ENCODE peak calls at places on chromosomes 12 and 14, in four cellular contexts. U, Y, O and W are unnamed samples.

GRCh38 chr12:18723752-18724151 is 14.1 kb downstream of the PLCZ1 start:
- DNase-seq in U (no peak), Y (no peak), O (no peak), W (no peak)

GRCh38 chr12:71312767-71313375 is 126.7 kb upstream of the LGR5 start:
- DNase-seq in U (no peak), O (no peak), Y (no peak), W (no peak)

GRCh38 chr12:40312982-40313576 is 88.3 kb downstream of the LRRK2 start:
- DNase-seq in Y (no peak), O (peak), U (no peak), W (no peak)

GRCh38 chr12:123109319-123109772 is 41.5 kb downstream of the PITPNM2 start:
- DNase-seq in O (no peak), U (no peak), Y (no peak), W (no peak)

GRCh38 chr14:75132374-75133086 is 5.7 kb upstream of the NEK9 start:
- DNase-seq in Y (peak), O (peak), U (peak), W (peak)

GRCh38 chr14:101557811-101558738 is 3.2 kb upstream of the DIO3 start:
- DNase-seq in Y (no peak), O (peak), U (no peak), W (no peak)

GRCh38 chr12:91630906-91631305 is 448.3 kb upstream of the DCN start:
- DNase-seq in Y (no peak), O (no peak), U (no peak), W (no peak)

GRCh38 chr14:24941719-24942118 is 108.2 kb downstream of the STXBP6 start:
- DNase-seq in Y (no peak), U (no peak), O (no peak), W (no peak)

GRCh38 chr12:3683670-3684069 is 69.2 kb downstream of the CRACR2A start:
- DNase-seq in U (peak), O (no peak), Y (no peak), W (no peak)

GRCh38 chr12:5333096-5333495 is 98.8 kb upstream of the NTF3 start:
- DNase-seq in U (peak), O (no peak), Y (no peak), W (no peak)

GRCh38 chr12:6367969-6368892 is 7.1 kb downstream of the SCNN1A start:
- DNase-seq in U (no peak), O (no peak), Y (no peak), W (no peak)

GRCh38 chr12:52181757-52182156 is 10.1 kb downstream of the KRT80 start:
- DNase-seq in O (no peak), Y (no peak), U (no peak), W (peak)

GRCh38 chr14:27370775-27371174 is 772.9 kb upstream of the NOVA1 start:
- DNase-seq in O (no peak), Y (no peak), U (no peak), W (no peak)

GRCh38 chr14:92108345-92109254 is 2.2 kb upstream of the ATXN3 start:
- DNase-seq in Y (no peak), U (no peak), O (peak), W (no peak)

GRCh38 chr12:42447371-42447786 is 121.4 kb downstream of the PPHLN1 start:
- DNase-seq in O (no peak), Y (no peak), U (no peak), W (no peak)

GRCh38 chr14:81516941-81517797 is 16.5 kb downstream of the SEL1L start:
- DNase-seq in U (no peak), Y (no peak), O (peak), W (no peak)

GRCh38 chr14:43438056-43438455 is 1069.0 kb downstream of the FSCB start:
- DNase-seq in Y (no peak), O (no peak), U (no peak), W (no peak)

DNA sequence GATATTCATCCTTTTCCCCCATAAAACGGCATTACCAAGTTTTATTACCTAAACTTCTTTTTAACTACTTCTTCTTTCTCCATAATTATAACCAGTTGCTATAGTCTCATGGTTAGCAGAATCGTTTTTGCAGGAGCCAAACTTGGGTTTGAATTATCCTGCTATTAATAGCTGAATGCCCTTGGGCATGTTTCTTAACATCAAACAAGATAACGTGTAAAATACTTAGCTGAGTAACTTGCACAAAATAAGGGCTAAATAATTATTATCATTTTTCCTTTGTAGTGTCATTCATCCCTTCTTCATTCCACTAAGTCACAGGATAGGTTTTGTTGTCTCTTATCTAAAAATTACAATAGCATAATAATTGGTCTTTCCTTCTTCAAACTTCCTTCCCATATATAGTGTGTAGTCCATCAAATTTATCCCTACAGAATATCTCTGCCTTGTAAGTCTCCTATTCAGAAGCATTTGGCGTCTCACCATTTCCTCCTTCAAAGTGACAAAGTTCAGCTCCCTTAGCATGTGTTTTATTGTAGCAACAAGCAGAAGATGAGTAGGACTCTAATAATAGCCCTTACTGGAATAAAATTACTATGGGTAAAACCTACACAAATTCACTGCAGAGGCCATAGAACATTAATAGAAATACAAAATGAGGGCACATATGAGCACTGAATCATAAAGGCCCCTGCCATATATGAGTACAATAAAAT is 63.8 kb downstream of the FAR2 start:
- DNase-seq in Y (no peak), U (no peak), O (no peak), W (no peak)
- TF ChIP-seq FOXK2 in Y (no peak), U (no peak), O (no peak), W (no peak)

GRCh38 chr12:58907326-58907855 is 12.9 kb downstream of the LRIG3 start:
- DNase-seq in Y (no peak), U (no peak), O (no peak), W (no peak)
- TF ChIP-seq FOXK2 in Y (no peak), U (no peak), O (no peak), W (no peak)

GRCh38 chr12:12717586-12718381 is 616 bp downstream of the CDKN1B start:
- DNase-seq in O (no peak), Y (no peak), U (no peak), W (no peak)
- TF ChIP-seq FOXK2 in O (no peak), Y (no peak), U (no peak), W (no peak)

GRCh38 chr12:120043421-120043820 is 54.4 kb downstream of the BICDL1 start:
- DNase-seq in O (no peak), U (no peak), Y (no peak), W (no peak)

GRCh38 chr12:120049426-120049825 is 60.4 kb downstream of the BICDL1 start:
- DNase-seq in O (no peak), Y (no peak), U (no peak), W (no peak)

GRCh38 chr12:120047072-120047471 is 58.0 kb downstream of the BICDL1 start:
- DNase-seq in U (no peak), O (peak), Y (no peak), W (no peak)

GRCh38 chr12:120051535-120051934 is 62.5 kb downstream of the BICDL1 start:
- DNase-seq in Y (no peak), O (no peak), U (no peak), W (no peak)

GRCh38 chr12:120048258-120048657 is 59.2 kb downstream of the BICDL1 start:
- DNase-seq in U (no peak), O (no peak), Y (no peak), W (no peak)
- TF ChIP-seq FOXK2 in U (no peak), O (no peak), Y (no peak), W (no peak)

DNA sequence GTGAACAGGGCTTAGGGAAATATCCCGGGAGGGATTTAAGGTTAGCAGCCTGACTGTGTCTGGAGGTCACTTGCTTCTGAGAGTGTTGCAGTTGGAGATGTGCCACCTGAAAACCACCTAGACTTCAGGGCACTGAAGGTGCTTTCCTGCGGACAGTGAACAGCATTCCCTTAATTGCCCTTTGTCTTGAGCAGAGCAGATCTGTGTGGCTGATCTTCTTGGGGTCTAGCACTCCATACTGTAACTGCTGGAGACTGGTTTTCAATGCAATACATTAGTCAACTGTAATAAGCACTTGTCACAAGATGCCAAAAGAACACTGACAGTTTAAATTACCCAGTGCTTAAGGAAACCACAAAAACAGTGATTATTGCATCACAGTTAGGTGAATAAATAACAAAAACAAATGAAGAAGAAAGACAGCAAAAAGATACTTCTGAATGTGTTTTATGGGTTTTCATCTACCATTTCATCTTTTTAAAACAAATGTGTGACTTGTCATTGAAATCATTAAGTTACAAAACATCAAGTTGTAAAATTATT is 111.8 kb downstream of the PRIMA1 start:
- DNase-seq in U (no peak), Y (no peak), O (no peak), W (no peak)
- TF ChIP-seq FOXK2 in U (no peak), Y (no peak), O (no peak), W (no peak)

GRCh38 chr12:121278450-121279375 is 17.8 kb downstream of the CAMKK2 start:
- DNase-seq in Y (no peak), U (peak), O (no peak), W (no peak)
- TF ChIP-seq FOXK2 in Y (no peak), U (no peak), O (no peak), W (no peak)

GRCh38 chr12:2374092-2374740 is 321.4 kb downstream of the CACNA1C start:
- DNase-seq in O (no peak), U (no peak), Y (no peak), W (no peak)
- TF ChIP-seq FOXK2 in O (no peak), U (no peak), Y (no peak), W (no peak)

GRCh38 chr12:54549774-54550451 is 512 bp downstream of the PDE1B start:
- DNase-seq in O (no peak), Y (no peak), U (no peak), W (no peak)
- TF ChIP-seq FOXK2 in O (no peak), Y (no peak), U (no peak), W (no peak)

GRCh38 chr12:53344824-53345485 is 8.8 kb upstream of the SP7 start:
- DNase-seq in U (peak), Y (no peak), O (peak), W (peak)
- TF ChIP-seq FOXK2 in U (no peak), Y (no peak), O (no peak), W (no peak)

DNA sequence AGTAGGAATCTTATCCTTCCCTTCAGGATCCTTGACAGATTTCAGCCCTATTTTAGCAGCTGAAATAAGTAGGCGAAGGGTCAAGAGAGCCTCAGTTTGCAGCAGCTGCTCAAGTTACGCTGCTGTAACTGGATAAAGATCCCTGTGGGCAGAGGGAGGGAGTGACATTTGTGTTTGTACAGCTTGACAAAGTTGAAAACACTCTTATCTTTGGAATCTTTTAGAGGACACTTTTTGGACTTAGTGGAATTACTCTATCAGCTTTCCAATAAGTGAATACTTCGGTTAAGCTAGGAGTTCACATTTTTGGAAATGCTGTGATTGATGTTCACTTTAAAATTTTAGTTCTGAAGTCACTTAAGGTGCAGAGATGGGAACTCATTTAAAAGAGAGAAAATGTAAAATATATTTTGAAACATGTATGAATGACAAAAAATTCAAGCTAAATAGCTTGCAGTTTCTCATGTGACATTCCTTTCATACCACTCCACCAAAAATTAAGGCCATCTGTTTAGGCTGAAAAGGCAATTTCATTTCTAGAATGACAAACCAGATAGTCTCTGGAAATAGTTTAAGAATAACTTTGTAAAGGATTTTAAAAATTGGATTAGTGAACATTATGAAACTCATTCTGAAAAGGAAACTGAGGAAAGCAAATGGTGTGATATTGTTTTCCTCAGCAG is 55.2 kb downstream of the SLC38A4 start:
- DNase-seq in Y (no peak), U (no peak), O (peak), W (peak)
- TF ChIP-seq FOXK2 in Y (no peak), U (no peak), O (no peak), W (no peak)